ENCODE peak calls at places on chromosomes 1 and 21, in five cellular contexts. One of them, this sample, is unnamed.

GRCh38 chr1:204206121-204206520 is 7.7 kb downstream of the GOLT1A start:
- DNase-seq in RPMI8226: no peak
- DNase-seq in body of pancreas: no peak
- DNase-seq in stimulated activated CD4-positive, alpha-beta T cell treated with anti-CD3 and anti-CD28 coated beads, Interleukin-4, amount 100 ng/mL, for 48 hours: no peak
- DNase-seq in cerebellum: no peak
- DNase-seq in this sample: no peak

GRCh38 chr1:5921671-5922070 is 70.6 kb downstream of the NPHP4 start:
- DNase-seq in RPMI8226: no peak
- DNase-seq in body of pancreas: no peak
- DNase-seq in stimulated activated CD4-positive, alpha-beta T cell treated with anti-CD3 and anti-CD28 coated beads, Interleukin-4, amount 100 ng/mL, for 48 hours: no peak
- DNase-seq in cerebellum: no peak
- DNase-seq in this sample: no peak

GRCh38 chr21:31554511-31555022 is 104.9 kb upstream of the SOD1 start:
- DNase-seq in cerebellum: no peak
- DNase-seq in RPMI8226: peak
- DNase-seq in body of pancreas: no peak
- DNase-seq in stimulated activated CD4-positive, alpha-beta T cell treated with anti-CD3 and anti-CD28 coated beads, Interleukin-4, amount 100 ng/mL, for 48 hours: peak
- DNase-seq in this sample: peak

GRCh38 chr1:154938604-154939399 is 2.3 kb upstream of the PMVK start:
- DNase-seq in cerebellum: no peak
- DNase-seq in RPMI8226: peak
- DNase-seq in body of pancreas: no peak
- DNase-seq in stimulated activated CD4-positive, alpha-beta T cell treated with anti-CD3 and anti-CD28 coated beads, Interleukin-4, amount 100 ng/mL, for 48 hours: no peak
- DNase-seq in this sample: peak

GRCh38 chr1:19456915-19457554 is 28.3 kb downstream of the CAPZB start:
- DNase-seq in body of pancreas: no peak
- DNase-seq in stimulated activated CD4-positive, alpha-beta T cell treated with anti-CD3 and anti-CD28 coated beads, Interleukin-4, amount 100 ng/mL, for 48 hours: no peak
- DNase-seq in RPMI8226: no peak
- DNase-seq in cerebellum: no peak
- DNase-seq in this sample: no peak

GRCh38 chr1:118247593-118247992 is 62.6 kb upstream of the SPAG17 start:
- DNase-seq in body of pancreas: peak
- DNase-seq in cerebellum: no peak
- DNase-seq in stimulated activated CD4-positive, alpha-beta T cell treated with anti-CD3 and anti-CD28 coated beads, Interleukin-4, amount 100 ng/mL, for 48 hours: no peak
- DNase-seq in RPMI8226: no peak
- DNase-seq in this sample: peak

GRCh38 chr1:238060046-238060445 is 169.3 kb upstream of the ZP4 start:
- DNase-seq in RPMI8226: no peak
- DNase-seq in cerebellum: no peak
- DNase-seq in stimulated activated CD4-positive, alpha-beta T cell treated with anti-CD3 and anti-CD28 coated beads, Interleukin-4, amount 100 ng/mL, for 48 hours: no peak
- DNase-seq in body of pancreas: no peak
- DNase-seq in this sample: no peak

GRCh38 chr1:169047074-169047473 is 59.4 kb upstream of the ATP1B1 start:
- DNase-seq in RPMI8226: no peak
- DNase-seq in cerebellum: no peak
- DNase-seq in stimulated activated CD4-positive, alpha-beta T cell treated with anti-CD3 and anti-CD28 coated beads, Interleukin-4, amount 100 ng/mL, for 48 hours: no peak
- DNase-seq in body of pancreas: no peak
- DNase-seq in this sample: peak

GRCh38 chr1:228018125-228018398 is 11.3 kb downstream of the WNT3A start:
- DNase-seq in RPMI8226: no peak
- DNase-seq in body of pancreas: peak
- DNase-seq in stimulated activated CD4-positive, alpha-beta T cell treated with anti-CD3 and anti-CD28 coated beads, Interleukin-4, amount 100 ng/mL, for 48 hours: no peak
- DNase-seq in cerebellum: no peak
- DNase-seq in this sample: no peak

This sample was measured in epithelial cell of esophagus.